ENCODE peak calls at places on chromosomes 2 and 18, in five cellular contexts. O, E, L, H and S are unnamed samples.

GRCh38 chr18:36470896-36471295 is 173.4 kb downstream of the FHOD3 start:
- DNase-seq in O (no peak), E (peak; percentile 27), L (no peak), H (no peak), S (no peak)

GRCh38 chr18:75828379-75828778 is 400.9 kb upstream of the SMIM21 start:
- DNase-seq in O (no peak), E (no peak), L (no peak), H (no peak), S (no peak)

GRCh38 chr2:7203056-7203467 is 285.9 kb downstream of the RNF144A start:
- DNase-seq in O (no peak), E (no peak), L (peak; percentile 38), H (peak; percentile 40), S (peak; percentile 33)

GRCh38 chr18:54279477-54280205 is 10.3 kb downstream of the POLI start:
- DNase-seq in O (no peak), E (no peak), L (no peak), H (no peak), S (no peak)

GRCh38 chr2:220585241-220585640 is 957.8 kb downstream of the SLC4A3 start:
- DNase-seq in O (no peak), E (no peak), L (no peak), H (no peak), S (no peak)

GRCh38 chr2:132274000-132274399 is 112.2 kb upstream of the ANKRD30BL start:
- DNase-seq in O (no peak), E (no peak), L (no peak), H (no peak), S (no peak)

GRCh38 chr2:54770211-54770610 is 46.7 kb downstream of the EML6 start:
- DNase-seq in O (no peak), E (no peak), L (no peak), H (no peak), S (no peak)

GRCh38 chr2:85111819-85112281 is 21.3 kb upstream of the TCF7L1 start:
- DNase-seq in O (no peak), E (no peak), L (no peak), H (no peak), S (no peak)

GRCh38 chr2:44680424-44680971 is 261.0 kb upstream of the SIX3 start:
- DNase-seq in O (no peak), E (no peak), L (no peak), H (no peak), S (no peak)

GRCh38 chr2:36486546-36487044 is 111.4 kb downstream of the FEZ2 start:
- DNase-seq in O (no peak), E (no peak), L (no peak), H (no peak), S (no peak)

DNA sequence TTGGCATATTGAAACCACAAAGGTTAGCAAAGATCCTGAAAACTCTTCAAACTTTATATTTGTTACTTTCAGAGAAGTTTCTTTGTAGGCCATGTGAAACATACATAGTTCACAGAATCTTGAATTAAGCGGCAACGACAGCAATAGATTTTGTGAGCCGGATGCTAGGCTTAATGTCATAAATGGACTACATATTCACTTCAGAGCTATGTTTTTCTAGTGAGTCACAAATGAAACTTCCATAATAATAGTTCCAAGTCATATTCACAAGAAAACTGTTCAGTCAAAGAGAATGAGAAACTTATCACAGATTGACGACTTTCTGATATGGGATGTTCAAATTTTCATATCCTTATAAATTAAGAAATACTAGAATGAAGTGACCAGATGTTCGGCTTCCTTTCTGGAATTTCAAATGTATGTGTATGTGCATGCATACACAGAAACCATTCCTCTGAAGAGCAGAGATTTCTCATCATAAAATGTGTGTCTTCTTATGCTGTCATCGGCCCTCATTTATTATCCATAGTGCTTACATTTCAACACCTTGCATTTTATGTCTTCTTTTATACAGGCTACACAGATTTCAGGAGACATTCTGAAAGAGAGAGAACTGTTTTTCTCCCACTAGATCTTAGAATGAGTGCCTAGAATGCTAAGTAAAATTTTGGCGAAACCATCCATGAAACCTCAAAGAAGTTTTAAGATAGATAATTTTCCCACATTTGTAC is 583.8 kb downstream of the SATB2 start:
- DNase-seq in O (no peak), E (no peak), L (no peak), H (no peak), S (no peak)
- H3K27ac ChIP-seq in O (no peak overlapping the region), E (no peak overlapping the region), L (no peak overlapping the region), H (no peak overlapping the region), S (no peak overlapping the region)

GRCh38 chr2:145002624-145003023 is 482.7 kb upstream of the ZEB2 start:
- DNase-seq in O (no peak), E (no peak), L (no peak), H (no peak), S (no peak)

GRCh38 chr2:144999040-144999875 is 479.3 kb upstream of the ZEB2 start:
- DNase-seq in O (no peak), E (no peak), L (peak; percentile 22), H (no peak), S (no peak)

GRCh38 chr2:144998435-144998834 is 478.5 kb upstream of the ZEB2 start:
- DNase-seq in O (no peak), E (no peak), L (no peak), H (no peak), S (no peak)

GRCh38 chr2:144996225-144996795 is 476.4 kb upstream of the ZEB2 start:
- DNase-seq in O (no peak), E (no peak), L (no peak), H (no peak), S (no peak)

GRCh38 chr2:145000376-145000775 is 480.5 kb upstream of the ZEB2 start:
- DNase-seq in O (no peak), E (no peak), L (no peak), H (no peak), S (no peak)
- H3K27ac ChIP-seq in O (no peak overlapping the region), E (peak overlapping the region; percentile 8), L (peak overlapping the region; percentile 56), H (no peak overlapping the region), S (peak overlapping the region; percentile 70)

GRCh38 chr18:9595197-9595596 is 19.2 kb downstream of the PPP4R1 start:
- DNase-seq in O (no peak), E (no peak), L (no peak), H (no peak), S (no peak)

GRCh38 chr18:9596843-9597242 is 17.5 kb downstream of the PPP4R1 start:
- DNase-seq in O (no peak), E (no peak), L (no peak), H (no peak), S (no peak)

GRCh38 chr18:9596257-9596656 is 18.1 kb downstream of the PPP4R1 start:
- DNase-seq in O (no peak), E (no peak), L (no peak), H (no peak), S (no peak)

GRCh38 chr18:9597609-9598008 is 16.8 kb downstream of the PPP4R1 start:
- DNase-seq in O (no peak), E (no peak), L (no peak), H (no peak), S (no peak)

GRCh38 chr18:9594782-9595181 is 19.6 kb downstream of the PPP4R1 start:
- DNase-seq in O (no peak), E (no peak), L (no peak), H (no peak), S (no peak)
- H3K27ac ChIP-seq in O (no peak overlapping the region), E (no peak overlapping the region), L (no peak overlapping the region), H (no peak overlapping the region), S (no peak overlapping the region)

GRCh38 chr18:10927290-10927979 is 221.9 kb downstream of the PIEZO2 start:
- DNase-seq in O (no peak), E (no peak), L (peak; percentile 23), H (no peak), S (no peak)

GRCh38 chr18:10926565-10927194 is 222.7 kb downstream of the PIEZO2 start:
- DNase-seq in O (peak; percentile 58), E (no peak), L (no peak), H (no peak), S (no peak)

GRCh38 chr18:10928971-10929373 is 220.4 kb downstream of the PIEZO2 start:
- DNase-seq in O (no peak), E (no peak), L (no peak), H (no peak), S (no peak)

GRCh38 chr18:10930078-10930477 is 219.3 kb downstream of the PIEZO2 start:
- DNase-seq in O (no peak), E (no peak), L (no peak), H (no peak), S (no peak)

GRCh38 chr18:10927980-10928605 is 221.3 kb downstream of the PIEZO2 start:
- DNase-seq in O (no peak), E (no peak), L (no peak), H (no peak), S (no peak)
- H3K27ac ChIP-seq in O (peak overlapping the region; percentile 9), E (no peak overlapping the region), L (peak overlapping the region; percentile 52), H (no peak overlapping the region), S (peak overlapping the region; percentile 66)

GRCh38 chr2:101893676-101894381 is 97.9 kb upstream of the IL1R2 start:
- DNase-seq in O (no peak), E (no peak), L (no peak), H (no peak), S (no peak)
- H3K27ac ChIP-seq in O (no peak overlapping the region), E (no peak overlapping the region), L (no peak overlapping the region), H (no peak overlapping the region), S (no peak overlapping the region)

DNA sequence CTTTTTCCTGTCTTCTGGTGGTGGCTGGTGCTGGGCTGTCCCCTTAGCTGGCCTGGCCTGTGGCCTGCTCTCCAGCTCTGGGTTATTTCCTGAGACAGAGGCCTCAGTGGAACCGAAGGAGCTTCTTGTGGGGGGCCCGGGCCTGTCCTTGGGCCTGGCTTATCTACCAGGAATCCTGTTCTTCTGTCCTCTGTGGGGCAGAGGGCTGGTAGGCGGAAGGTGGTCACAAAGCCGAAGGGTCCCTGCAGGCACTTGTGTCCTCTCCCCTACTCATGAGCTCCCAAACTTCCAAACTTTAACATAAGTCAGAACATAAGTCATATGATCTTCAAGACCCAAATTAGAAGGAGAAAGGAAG is 74.6 kb upstream of the MCFD2 start:
- DNase-seq in O (no peak), E (no peak), L (no peak), H (no peak), S (no peak)
- H3K27ac ChIP-seq in O (no peak overlapping the region), E (peak overlapping the region; percentile 87), L (peak overlapping the region; percentile 32), H (no peak overlapping the region), S (peak overlapping the region; percentile 56)

GRCh38 chr2:195538937-195539336 is 118.1 kb upstream of the SLC39A10 start:
- DNase-seq in O (no peak), E (no peak), L (no peak), H (no peak), S (no peak)

GRCh38 chr2:195535911-195536522 is 121.0 kb upstream of the SLC39A10 start:
- DNase-seq in O (peak; percentile 60), E (no peak), L (no peak), H (peak; percentile 51), S (peak; percentile 38)

GRCh38 chr2:195533771-195534642 is 123.0 kb upstream of the SLC39A10 start:
- DNase-seq in O (no peak), E (peak; percentile 18), L (no peak), H (peak; percentile 28), S (peak; percentile 79)

GRCh38 chr2:195537811-195538210 is 119.2 kb upstream of the SLC39A10 start:
- DNase-seq in O (no peak), E (no peak), L (no peak), H (no peak), S (no peak)

GRCh38 chr2:195536863-195537262 is 120.2 kb upstream of the SLC39A10 start:
- DNase-seq in O (no peak), E (no peak), L (no peak), H (no peak), S (no peak)
- H3K27ac ChIP-seq in O (no peak overlapping the region), E (no peak overlapping the region), L (no peak overlapping the region), H (no peak overlapping the region), S (no peak overlapping the region)